ENCODE peak calls at places on chromosomes 2 and 18, in five cellular contexts. U is mesendoderm, M is neural progenitor cell, H is fibroblast of lung, W is astrocyte. I is an unnamed sample.
A peak's percentile ranks its signal among the peaks of the same experiment; 100 is the strongest.

GRCh38 chr2:136214801-136215200 is 96.9 kb upstream of the CXCR4 start:
- DNase-seq in U (no peak), M (no peak), H (no peak), W (no peak), I (no peak)

GRCh38 chr2:221606369-221606768 is 34.3 kb upstream of the EPHA4 start:
- DNase-seq in U (peak; percentile 45), M (peak; percentile 74), H (no peak), W (no peak), I (no peak)

GRCh38 chr2:202090530-202090929 is 17.5 kb downstream of the KIAA2012 start:
- DNase-seq in U (no peak), M (no peak), H (no peak), W (no peak), I (no peak)

GRCh38 chr18:62522178-62522509 is 681 bp upstream of the ZCCHC2 start:
- DNase-seq in U (peak; percentile 13), M (no peak), H (no peak), W (no peak), I (no peak)

GRCh38 chr2:55157474-55157884 is 74.6 kb downstream of the CLHC1 start:
- DNase-seq in U (peak; percentile 70), M (no peak), H (peak; percentile 62), W (no peak), I (no peak)

GRCh38 chr2:200309296-200309846 is 2.9 kb downstream of the SPATS2L start:
- DNase-seq in U (no peak), M (no peak), H (no peak), W (no peak), I (no peak)

GRCh38 chr2:223032187-223033142 is 19.5 kb upstream of the KCNE4 start:
- DNase-seq in U (no peak), M (no peak), H (peak; percentile 20), W (peak; percentile 76), I (peak; percentile 7)

GRCh38 chr18:2814928-2815327 is 31.9 kb upstream of the EMILIN2 start:
- DNase-seq in U (no peak), M (no peak), H (no peak), W (no peak), I (no peak)

GRCh38 chr2:31302940-31303563 is 69.1 kb downstream of the EHD3 start:
- DNase-seq in U (no peak), M (no peak), H (no peak), W (no peak), I (no peak)

GRCh38 chr18:31992836-31993575 is 25.6 kb upstream of the RNF125 start:
- DNase-seq in U (peak; percentile 76), M (peak; percentile 18), H (no peak), W (peak; percentile 81), I (no peak)

GRCh38 chr2:226002438-226002837 is 602.9 kb downstream of the NYAP2 start:
- DNase-seq in U (peak; percentile 89), M (no peak), H (peak; percentile 80), W (peak; percentile 79), I (no peak)

GRCh38 chr2:73980566-73980965 is 4.1 kb upstream of the TET3 start:
- DNase-seq in U (no peak), M (no peak), H (no peak), W (no peak), I (no peak)

GRCh38 chr2:163701399-163702195 is 34.2 kb downstream of the FIGN start:
- DNase-seq in U (no peak), M (no peak), H (no peak), W (no peak), I (no peak)

GRCh38 chr2:234951386-234952269 is at the start of gene SH3BP4:
- DNase-seq in U (peak; percentile 80), M (peak; percentile 92), H (peak; percentile 81), W (peak; percentile 48), I (no peak)

GRCh38 chr2:82013641-82014040 is 1709.1 kb upstream of the LRRTM1 start:
- DNase-seq in U (peak; percentile 95), M (peak; percentile 73), H (no peak), W (no peak), I (no peak)

GRCh38 chr2:230687498-230687897 is 25.1 kb upstream of the CAB39 start:
- DNase-seq in U (no peak), M (no peak), H (peak; percentile 68), W (no peak), I (no peak)

GRCh38 chr2:196276421-196276820 is 105.0 kb upstream of the STK17B start:
- DNase-seq in U (no peak), M (no peak), H (no peak), W (no peak), I (no peak)

GRCh38 chr2:137924019-137924418 is 40.3 kb upstream of the HNMT start:
- DNase-seq in U (no peak), M (no peak), H (no peak), W (no peak), I (no peak)

GRCh38 chr2:241798081-241798630 is 10.8 kb upstream of the NEU4 start:
- DNase-seq in U (no peak), M (no peak), H (no peak), W (no peak), I (no peak)

GRCh38 chr2:129085386-129085785 is 766.7 kb upstream of the HS6ST1 start:
- DNase-seq in U (no peak), M (no peak), H (no peak), W (no peak), I (no peak)

GRCh38 chr18:58116815-58117214 is 72.8 kb downstream of the NEDD4L start:
- DNase-seq in U (no peak), M (no peak), H (no peak), W (no peak), I (no peak)

GRCh38 chr2:186526281-186526680 is 40.2 kb downstream of the ZC3H15 start:
- DNase-seq in U (no peak), M (no peak), H (no peak), W (peak; percentile 37), I (no peak)
- H3K9ac ChIP-seq in U (no peak overlapping the region), M (no peak overlapping the region), H (no peak overlapping the region), W (no peak overlapping the region), I (no peak overlapping the region)

DNA sequence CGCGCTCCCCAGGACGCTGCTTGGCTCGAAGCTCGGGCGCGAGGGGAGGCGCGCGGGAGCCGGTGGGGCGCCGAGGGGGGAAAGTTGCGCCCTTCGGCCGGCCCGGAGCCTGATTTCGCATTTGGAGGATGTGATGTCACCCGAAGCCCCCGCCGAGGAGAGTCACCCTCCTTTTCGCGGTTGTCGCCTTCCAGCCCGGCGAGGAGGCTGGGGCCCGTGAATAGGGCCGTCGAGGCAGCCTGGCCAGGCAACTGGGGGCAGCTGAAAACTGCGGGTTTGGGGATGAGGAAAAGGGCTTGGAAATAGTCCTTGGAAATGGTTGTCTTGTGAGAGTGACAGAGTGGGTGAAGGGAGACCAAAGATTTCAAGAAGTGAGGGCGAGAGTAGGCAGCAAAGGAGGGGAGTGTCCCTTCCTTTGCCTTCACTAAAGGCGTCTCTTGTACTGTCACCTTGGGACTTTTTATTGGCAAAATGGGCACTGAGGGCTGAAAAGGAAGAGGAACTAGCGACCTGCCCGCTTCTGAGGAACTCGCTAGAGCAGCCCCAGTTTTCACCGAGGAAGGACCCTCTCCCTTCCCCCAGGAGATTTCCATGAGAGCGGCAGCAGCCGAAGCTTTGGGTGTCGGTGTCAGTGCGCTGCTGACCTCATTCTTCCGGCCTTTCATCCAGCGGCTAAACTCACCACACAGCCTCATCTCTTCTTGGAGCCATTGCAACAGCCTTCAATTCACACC is at the start of gene CD8A:
- DNase-seq in U (peak; percentile 67), M (peak; percentile 47), H (peak; percentile 20), W (no peak), I (no peak)
- H3K27ac ChIP-seq in U (no peak within 1 kb of the TSS), M (no peak within 1 kb of the TSS), H (no peak within 1 kb of the TSS), W (no peak within 1 kb of the TSS), I (no peak within 1 kb of the TSS)

GRCh38 chr2:117523267-117523666 is 291.2 kb upstream of the DDX18 start:
- DNase-seq in U (no peak), M (no peak), H (no peak), W (no peak), I (no peak)
- H3K4me2 ChIP-seq in U (no peak overlapping the region), M (no peak overlapping the region), H (no peak overlapping the region), W (no peak overlapping the region), I (no peak overlapping the region)

DNA sequence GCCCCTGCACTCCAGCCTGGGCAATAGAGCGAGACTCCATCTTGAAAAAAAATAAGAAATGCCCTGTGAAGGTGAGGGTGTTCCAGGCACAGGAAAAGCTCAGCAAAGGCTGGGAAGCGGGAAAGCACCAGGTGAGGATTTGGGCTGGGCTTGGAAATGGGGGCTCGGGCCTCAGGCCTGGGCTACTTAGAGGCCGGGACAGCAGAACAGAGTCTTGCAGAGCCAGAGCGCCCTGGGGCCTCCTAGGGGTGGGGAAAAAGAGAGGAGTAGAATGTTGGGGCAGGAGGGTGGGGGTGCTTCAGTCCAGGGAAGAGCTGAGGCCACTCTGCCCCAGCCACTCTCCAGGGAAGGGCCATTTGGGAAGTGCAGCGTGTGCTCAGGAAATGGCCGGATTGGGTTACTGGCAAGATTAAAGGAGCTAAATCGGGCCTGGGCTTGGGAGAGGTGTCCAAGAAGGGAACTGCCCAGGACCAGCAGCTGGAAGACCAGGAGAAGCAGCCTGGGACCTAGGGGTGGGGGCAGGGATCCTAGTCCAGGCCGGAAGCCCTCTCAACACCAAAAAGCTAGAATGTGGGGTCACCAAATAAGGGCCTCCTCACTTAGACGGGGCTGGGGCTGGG is 13.8 kb upstream of the DES start:
- DNase-seq in U (no peak), M (no peak), H (no peak), W (no peak), I (no peak)
- H3K9ac ChIP-seq in U (no peak overlapping the region), M (no peak overlapping the region), H (no peak overlapping the region), W (no peak overlapping the region), I (no peak overlapping the region)

GRCh38 chr2:219595250-219595649 is 2.4 kb upstream of the STK11IP start:
- DNase-seq in U (peak; percentile 65), M (no peak), H (no peak), W (peak; percentile 5), I (no peak)
- H3K27ac ChIP-seq in U (peak overlapping the region; percentile 17), M (no peak overlapping the region), H (no peak overlapping the region), W (no peak overlapping the region), I (no peak overlapping the region)

DNA sequence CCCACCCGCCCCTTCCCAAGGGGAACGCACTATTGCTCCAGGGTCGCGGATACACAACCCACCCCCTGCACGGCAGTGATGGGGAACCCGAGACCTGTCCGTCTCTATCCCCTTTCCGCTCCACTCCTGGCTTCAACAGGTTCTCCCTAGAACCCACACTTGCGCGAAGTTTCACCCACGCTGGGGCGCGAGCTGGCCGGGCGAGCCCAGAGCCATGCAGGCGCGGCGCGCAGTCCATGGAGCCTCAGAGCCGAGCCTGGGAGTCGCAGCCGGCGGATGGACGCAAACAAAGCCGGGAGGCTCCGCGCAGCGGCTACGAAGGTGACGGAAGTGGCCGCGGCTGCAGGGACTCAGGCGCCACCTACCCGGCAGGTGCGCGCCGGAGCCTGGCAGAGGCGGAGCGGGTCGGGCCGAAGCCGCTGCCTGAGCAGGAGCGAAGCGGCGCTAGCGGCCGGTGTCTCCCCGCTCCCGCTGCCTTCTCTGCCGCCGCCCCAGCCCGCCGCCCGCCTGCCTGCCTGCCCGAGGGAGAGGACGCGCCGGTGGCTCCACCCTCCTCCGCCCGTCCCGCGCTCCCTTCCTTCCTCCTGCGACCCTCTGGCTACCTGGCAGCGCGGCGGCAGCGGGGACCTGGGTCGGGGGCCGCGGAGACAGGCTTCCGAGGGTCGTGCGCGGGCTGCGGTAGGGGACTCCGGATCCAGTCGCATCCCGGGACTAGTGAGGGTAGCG is 14.0 kb downstream of the ALPG start:
- DNase-seq in U (peak; percentile 72), M (peak; percentile 85), H (no peak), W (peak; percentile 3), I (no peak)
- H3K4me2 ChIP-seq in U (peak overlapping the region; percentile 30), M (peak overlapping the region; percentile 89), H (no peak overlapping the region), W (peak overlapping the region; percentile 59), I (peak overlapping the region; percentile 64)

GRCh38 chr18:79397830-79398761 is 2.4 kb downstream of the NFATC1 start:
- DNase-seq in U (no peak), M (no peak), H (no peak), W (no peak), I (no peak)
- H3K9ac ChIP-seq in U (peak overlapping the region; percentile 20), M (no peak overlapping the region), H (no peak overlapping the region), W (no peak overlapping the region), I (no peak overlapping the region)